ENCODE peak calls at places on chromosomes 13 and 19, in ten cellular contexts. A is tibial nerve; J is psoas muscle; U is CD4-positive, alpha-beta T cell; P is WTC11; Q is fibroblast of lung; W is progenitor cell of endocrine pancreas; N is BE2C; S is GM06990; M is body of pancreas. L is an unnamed sample.

GRCh38 chr19:7304200-7304599 is 10.0 kb upstream of the INSR start:
- DNase-seq in A (no peak), J (no peak), U (no peak), P (no peak), Q (no peak), W (no peak), N (no peak), S (no peak), M (no peak), L (no peak)

GRCh38 chr19:35066691-35067563 is 25.4 kb downstream of the HPN start:
- DNase-seq in A (peak), J (peak), U (peak), P (peak), Q (peak), W (peak), N (peak), S (peak), M (peak), L (peak)

GRCh38 chr13:108266316-108266936 is 3.1 kb upstream of the TNFSF13B start:
- DNase-seq in A (no peak), J (no peak), U (no peak), P (no peak), Q (no peak), W (no peak), N (no peak), S (no peak), M (no peak), L (no peak)

GRCh38 chr19:53136432-53136831 is 3.7 kb upstream of the ZNF415 start:
- DNase-seq in A (no peak), J (no peak), U (no peak), P (no peak), Q (no peak), W (no peak), N (no peak), S (no peak), M (no peak), L (no peak)

GRCh38 chr13:107422421-107422820 is 792.9 kb downstream of the LIG4 start:
- DNase-seq in A (no peak), J (no peak), U (no peak), P (no peak), Q (no peak), W (no peak), N (no peak), S (no peak), M (no peak), L (no peak)

GRCh38 chr19:38559428-38560401 is 58.0 kb downstream of the MAP4K1 start:
- DNase-seq in A (no peak), J (peak), U (no peak), P (no peak), Q (no peak), W (no peak), N (no peak), S (peak), M (no peak), L (no peak)

GRCh38 chr13:112796190-112796915 is 106.5 kb downstream of the ATP11A start:
- DNase-seq in A (no peak), J (no peak), U (no peak), P (no peak), Q (no peak), W (no peak), N (no peak), S (no peak), M (no peak), L (no peak)

GRCh38 chr13:21233086-21233485 is 56.6 kb downstream of the MRPL57 start:
- DNase-seq in A (no peak), J (no peak), U (no peak), P (no peak), Q (no peak), W (no peak), N (no peak), S (no peak), M (no peak), L (no peak)

GRCh38 chr13:112684041-112684440 is 5.8 kb upstream of the ATP11A start:
- DNase-seq in A (no peak), J (no peak), U (no peak), P (no peak), Q (no peak), W (peak), N (no peak), S (no peak), M (no peak), L (no peak)

GRCh38 chr13:25778302-25778701 is 273.5 kb downstream of the SHISA2 start:
- DNase-seq in A (no peak), J (no peak), U (no peak), P (no peak), Q (no peak), W (no peak), N (no peak), S (peak), M (no peak), L (no peak)

GRCh38 chr19:15248648-15249559 is 16.7 kb upstream of the EPHX3 start:
- DNase-seq in A (peak), J (peak), U (no peak), P (no peak), Q (peak), W (no peak), N (no peak), S (no peak), M (peak), L (peak)

GRCh38 chr19:16366433-16367268 is 42.0 kb downstream of the KLF2 start:
- DNase-seq in A (no peak), J (peak), U (peak), P (no peak), Q (no peak), W (no peak), N (no peak), S (peak), M (no peak), L (no peak)

GRCh38 chr13:79709526-79709925 is 228.6 kb downstream of the NDFIP2 start:
- DNase-seq in A (no peak), J (no peak), U (no peak), P (no peak), Q (peak), W (no peak), N (no peak), S (no peak), M (no peak), L (peak)

GRCh38 chr19:31316201-31316951 is 32.9 kb downstream of the TSHZ3 start:
- DNase-seq in A (peak), J (no peak), U (no peak), P (no peak), Q (peak), W (no peak), N (no peak), S (no peak), M (no peak), L (no peak)

GRCh38 chr13:94595006-94595942 is 678 bp downstream of the TGDS start:
- DNase-seq in A (no peak), J (peak), U (no peak), P (no peak), Q (peak), W (no peak), N (peak), S (no peak), M (peak), L (no peak)

GRCh38 chr19:46637224-46637623 is 1.2 kb upstream of the GNG8 start:
- DNase-seq in A (no peak), J (no peak), U (no peak), P (no peak), Q (no peak), W (no peak), N (no peak), S (no peak), M (no peak), L (no peak)

GRCh38 chr13:40236566-40237168 is 429.8 kb downstream of the FOXO1 start:
- DNase-seq in A (peak), J (peak), U (no peak), P (no peak), Q (peak), W (no peak), N (no peak), S (no peak), M (no peak), L (no peak)

GRCh38 chr13:22738357-22738756 is 442.4 kb upstream of the SGCG start:
- DNase-seq in A (no peak), J (no peak), U (no peak), P (no peak), Q (no peak), W (no peak), N (no peak), S (no peak), M (no peak), L (no peak)

GRCh38 chr13:22740264-22740663 is 440.5 kb upstream of the SGCG start:
- DNase-seq in A (no peak), J (no peak), U (no peak), P (peak), Q (peak), W (no peak), N (no peak), S (no peak), M (no peak), L (no peak)

GRCh38 chr13:22736084-22736767 is 444.6 kb upstream of the SGCG start:
- DNase-seq in A (no peak), J (no peak), U (no peak), P (peak), Q (no peak), W (no peak), N (no peak), S (no peak), M (no peak), L (no peak)

GRCh38 chr13:22736768-22737092 is 444.0 kb upstream of the SGCG start:
- DNase-seq in A (no peak), J (no peak), U (no peak), P (no peak), Q (no peak), W (no peak), N (no peak), S (no peak), M (no peak), L (no peak)

DNA sequence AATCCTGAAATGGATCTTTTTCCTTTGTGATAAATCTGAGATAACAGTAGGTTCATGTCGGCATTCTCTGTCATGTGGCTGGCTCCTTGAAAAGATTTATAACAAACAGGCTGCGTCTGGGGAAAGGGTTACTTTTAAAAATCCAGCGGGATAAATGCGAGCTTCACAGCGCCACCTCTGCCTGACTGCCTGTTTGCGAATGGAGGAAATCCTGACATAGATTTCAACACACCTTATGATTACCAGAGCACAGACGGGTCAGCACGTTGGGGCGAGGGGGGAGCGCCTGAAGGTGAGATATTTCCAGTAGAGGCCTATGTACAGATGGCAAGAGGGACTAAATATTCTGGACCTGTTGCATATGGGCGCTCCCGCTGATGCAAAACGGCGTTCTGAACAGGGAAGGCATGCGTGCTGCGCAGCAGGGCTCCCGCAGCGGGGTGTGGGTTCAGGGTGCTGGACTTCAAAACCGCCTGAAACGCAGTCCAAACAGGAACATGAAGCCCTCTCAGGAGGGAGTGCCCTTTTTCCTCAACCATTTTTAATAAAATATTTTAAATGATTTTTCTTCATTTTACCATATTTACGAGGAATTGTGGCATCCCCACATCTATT is 445.3 kb upstream of the SGCG start:
- DNase-seq in A (no peak), J (no peak), U (no peak), P (no peak), Q (no peak), W (no peak), N (no peak), S (no peak), M (no peak), L (no peak)
- TF ChIP-seq CTCF in A (no peak), J (no peak), U (no peak), P (no peak), Q (no peak), W (no peak), N (no peak), S (no peak), M (no peak), L (no peak)

GRCh38 chr13:27476943-27477681 is 26.7 kb upstream of the MTIF3 start:
- DNase-seq in A (no peak), J (no peak), U (peak), P (no peak), Q (peak), W (no peak), N (no peak), S (peak), M (peak), L (peak)
- TF ChIP-seq CTCF in A (no peak), J (no peak), U (no peak), P (no peak), Q (no peak), W (peak), N (no peak), S (peak), M (no peak), L (no peak)

GRCh38 chr13:98141509-98141908 is 1.4 kb upstream of the FARP1 start:
- DNase-seq in A (no peak), J (no peak), U (no peak), P (no peak), Q (no peak), W (no peak), N (no peak), S (no peak), M (no peak), L (no peak)

GRCh38 chr13:98143157-98143553 is 261 bp downstream of the FARP1 start:
- DNase-seq in A (no peak), J (peak), U (no peak), P (no peak), Q (no peak), W (no peak), N (no peak), S (no peak), M (no peak), L (no peak)

GRCh38 chr13:98143601-98144500 is 957 bp downstream of the FARP1 start:
- DNase-seq in A (no peak), J (peak), U (no peak), P (peak), Q (peak), W (no peak), N (peak), S (no peak), M (peak), L (no peak)

GRCh38 chr13:98141938-98142426 is 912 bp upstream of the FARP1 start:
- DNase-seq in A (no peak), J (peak), U (no peak), P (peak), Q (no peak), W (no peak), N (peak), S (no peak), M (peak), L (no peak)

GRCh38 chr13:98142427-98143156 is at the start of gene FARP1:
- DNase-seq in A (peak), J (peak), U (no peak), P (peak), Q (peak), W (peak), N (peak), S (peak), M (peak), L (peak)
- TF ChIP-seq CTCF in A (peak), J (peak), U (no peak), P (no peak), Q (no peak), W (peak), N (no peak), S (no peak), M (peak), L (peak)

GRCh38 chr13:109868583-109869311 is 82.4 kb upstream of the IRS2 start:
- DNase-seq in A (no peak), J (no peak), U (no peak), P (no peak), Q (peak), W (no peak), N (no peak), S (no peak), M (no peak), L (no peak)

GRCh38 chr13:109871018-109871370 is 84.6 kb upstream of the IRS2 start:
- DNase-seq in A (no peak), J (no peak), U (no peak), P (no peak), Q (peak), W (no peak), N (no peak), S (no peak), M (no peak), L (no peak)

GRCh38 chr13:109870281-109871017 is 84.1 kb upstream of the IRS2 start:
- DNase-seq in A (no peak), J (no peak), U (no peak), P (no peak), Q (no peak), W (no peak), N (no peak), S (no peak), M (no peak), L (no peak)

GRCh38 chr13:109867766-109868165 is 81.4 kb upstream of the IRS2 start:
- DNase-seq in A (no peak), J (no peak), U (no peak), P (no peak), Q (no peak), W (no peak), N (no peak), S (no peak), M (no peak), L (no peak)

DNA sequence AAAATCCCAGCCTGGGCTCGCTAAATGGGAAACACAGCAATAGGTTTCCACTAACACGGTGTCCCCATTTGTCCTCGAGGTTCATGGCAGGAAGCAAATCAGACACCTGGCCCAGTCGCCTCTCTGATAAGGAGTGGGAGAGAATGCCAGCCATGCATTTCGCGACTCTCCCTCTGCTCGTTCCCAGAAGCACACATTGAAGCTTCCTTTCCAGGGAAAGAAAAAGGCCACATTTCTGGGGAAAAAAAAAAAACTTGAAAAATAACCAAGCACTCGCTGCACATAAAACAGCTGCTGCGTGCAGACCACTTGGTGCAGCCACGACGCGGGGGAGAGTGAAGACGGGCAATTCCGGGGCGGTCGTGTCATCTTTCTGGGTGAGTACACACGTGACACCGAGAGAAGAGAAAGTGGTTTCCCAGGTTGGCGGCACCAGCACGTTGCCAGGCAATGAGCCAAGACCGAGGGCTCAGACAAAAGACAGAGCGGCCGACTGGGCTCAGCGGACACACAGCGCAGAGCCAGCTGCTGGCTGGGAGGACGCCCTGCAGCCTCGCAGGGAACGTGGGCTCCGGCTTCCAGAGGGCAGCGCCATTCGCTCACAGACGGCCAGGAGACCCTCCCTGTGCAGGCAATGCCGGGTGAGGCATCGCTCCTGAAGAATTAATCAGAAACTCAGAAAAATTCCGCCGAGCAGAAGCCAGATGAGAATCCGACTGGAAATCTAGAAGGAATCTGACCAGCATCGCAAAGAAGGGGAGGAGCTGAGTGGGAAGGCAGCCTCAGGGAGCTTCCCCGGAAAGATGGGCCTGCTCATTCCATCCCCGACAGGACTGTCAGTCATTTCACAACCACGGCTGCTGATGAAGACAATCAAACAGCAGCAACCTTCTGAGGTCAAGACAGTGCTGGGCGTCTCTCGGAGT is 83.2 kb upstream of the IRS2 start:
- DNase-seq in A (no peak), J (peak), U (no peak), P (peak), Q (peak), W (no peak), N (peak), S (peak), M (peak), L (peak)
- TF ChIP-seq CTCF in A (no peak), J (no peak), U (no peak), P (no peak), Q (peak), W (no peak), N (peak), S (no peak), M (no peak), L (peak)

GRCh38 chr13:31172535-31172934 is 10.8 kb upstream of the HSPH1 start:
- DNase-seq in A (no peak), J (no peak), U (no peak), P (no peak), Q (peak), W (no peak), N (no peak), S (no peak), M (no peak), L (peak)

GRCh38 chr13:31175847-31176536 is 14.3 kb upstream of the HSPH1 start:
- DNase-seq in A (no peak), J (no peak), U (no peak), P (no peak), Q (no peak), W (no peak), N (no peak), S (no peak), M (no peak), L (no peak)

GRCh38 chr13:31172001-31172400 is 10.3 kb upstream of the HSPH1 start:
- DNase-seq in A (no peak), J (no peak), U (no peak), P (no peak), Q (peak), W (no peak), N (no peak), S (no peak), M (no peak), L (no peak)

GRCh38 chr13:31179241-31179640 is 17.5 kb upstream of the HSPH1 start:
- DNase-seq in A (no peak), J (no peak), U (no peak), P (no peak), Q (no peak), W (no peak), N (no peak), S (no peak), M (no peak), L (no peak)

GRCh38 chr13:31174018-31174417 is 12.3 kb upstream of the HSPH1 start:
- DNase-seq in A (no peak), J (no peak), U (no peak), P (no peak), Q (peak), W (no peak), N (no peak), S (no peak), M (no peak), L (no peak)
- TF ChIP-seq CTCF in A (no peak), J (no peak), U (no peak), P (no peak), Q (no peak), W (peak), N (peak), S (no peak), M (no peak), L (no peak)

DNA sequence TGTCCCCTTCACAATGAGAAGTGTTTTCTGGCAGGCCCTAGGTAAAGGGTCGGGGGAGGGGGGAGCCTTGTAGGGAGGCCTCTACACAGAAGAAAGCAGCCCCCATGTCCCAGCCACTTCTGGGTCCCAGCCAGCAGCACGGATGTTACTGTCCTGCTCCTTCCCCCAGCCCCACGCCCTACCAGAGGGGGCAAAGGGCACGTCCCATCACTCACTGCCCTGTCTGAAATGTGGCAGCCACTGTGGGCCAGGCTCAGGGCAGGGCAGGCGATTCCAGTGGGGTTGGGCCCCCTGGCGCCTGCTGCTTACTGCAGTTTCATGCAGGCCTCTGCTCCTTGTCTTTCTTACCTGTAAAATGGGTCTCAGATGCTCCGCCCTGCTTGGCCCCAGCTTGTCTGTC is 6.1 kb upstream of the SLC25A42 start:
- DNase-seq in A (no peak), J (no peak), U (no peak), P (no peak), Q (no peak), W (no peak), N (no peak), S (no peak), M (no peak), L (no peak)
- TF ChIP-seq CTCF in A (no peak), J (no peak), U (no peak), P (no peak), Q (no peak), W (no peak), N (no peak), S (no peak), M (no peak), L (no peak)

GRCh38 chr13:99473515-99473914 is 27.8 kb upstream of the TM9SF2 start:
- DNase-seq in A (no peak), J (no peak), U (no peak), P (no peak), Q (no peak), W (no peak), N (no peak), S (no peak), M (no peak), L (no peak)
- TF ChIP-seq CTCF in A (no peak), J (no peak), U (no peak), P (no peak), Q (no peak), W (no peak), N (no peak), S (no peak), M (no peak), L (no peak)